ENCODE peak calls at places on chromosomes 16 and 17, in six cellular contexts. Z is thoracic aorta; A is body of pancreas; O is CD8-positive, alpha-beta memory T cell; Y is ascending aorta; H is CD8-positive, alpha-beta T cell. G is an unnamed sample.

GRCh38 chr17:76574166-76574565 is 11.5 kb downstream of the ST6GALNAC2 start:
- DNase-seq in Z (no peak), A (no peak), O (no peak), Y (no peak), H (no peak), G (no peak)

GRCh38 chr17:7825206-7825980 is 8.6 kb upstream of the KDM6B start:
- DNase-seq in Z (no peak), A (no peak), O (no peak), Y (no peak), H (no peak), G (no peak)

GRCh38 chr16:15829460-15829859 is 27.4 kb downstream of the MYH11 start:
- DNase-seq in Z (peak), A (no peak), O (no peak), Y (peak), H (no peak), G (no peak)

GRCh38 chr17:59752446-59752845 is 45.0 kb downstream of the VMP1 start:
- DNase-seq in Z (no peak), A (no peak), O (no peak), Y (no peak), H (no peak), G (no peak)

GRCh38 chr17:79945591-79946255 is 89.9 kb downstream of the TBC1D16 start:
- DNase-seq in Z (no peak), A (peak), O (no peak), Y (peak), H (no peak), G (no peak)

GRCh38 chr16:57764341-57765159 is 29.0 kb downstream of the KATNB1 start:
- DNase-seq in Z (no peak), A (no peak), O (peak), Y (no peak), H (no peak), G (peak)

GRCh38 chr16:22786691-22787090 is 27.3 kb upstream of the HS3ST2 start:
- DNase-seq in Z (no peak), A (no peak), O (no peak), Y (no peak), H (no peak), G (no peak)

GRCh38 chr17:57987582-57988300 is at the start of gene VEZF1:
- DNase-seq in Z (no peak), A (peak), O (peak), Y (peak), H (peak), G (no peak)

GRCh38 chr17:37698132-37698615 is 46.7 kb downstream of the HNF1B start:
- DNase-seq in Z (no peak), A (no peak), O (no peak), Y (no peak), H (no peak), G (no peak)

GRCh38 chr16:25823891-25824290 is 132.1 kb downstream of the HS3ST4 start:
- DNase-seq in Z (no peak), A (no peak), O (no peak), Y (no peak), H (no peak), G (no peak)

GRCh38 chr16:17784073-17784472 is 313.3 kb upstream of the XYLT1 start:
- DNase-seq in Z (no peak), A (no peak), O (no peak), Y (no peak), H (no peak), G (no peak)

GRCh38 chr16:11877374-11877773 is 26.0 kb upstream of the RSL1D1 start:
- DNase-seq in Z (no peak), A (no peak), O (no peak), Y (no peak), H (no peak), G (no peak)

GRCh38 chr16:48526058-48526957 is 83.7 kb downstream of the N4BP1 start:
- DNase-seq in Z (no peak), A (peak), O (no peak), Y (peak), H (no peak), G (no peak)

GRCh38 chr16:87806608-87807546 is 41.1 kb upstream of the KLHDC4 start:
- DNase-seq in Z (peak), A (peak), O (no peak), Y (peak), H (peak), G (peak)

GRCh38 chr17:67260051-67260987 is 15.3 kb upstream of the HELZ start:
- DNase-seq in Z (no peak), A (no peak), O (no peak), Y (peak), H (no peak), G (no peak)

GRCh38 chr17:18253187-18253884 is 5.2 kb downstream of the FLII start:
- DNase-seq in Z (no peak), A (no peak), O (no peak), Y (no peak), H (no peak), G (no peak)

GRCh38 chr16:11392041-11392581 is 46.9 kb downstream of the RMI2 start:
- DNase-seq in Z (no peak), A (no peak), O (no peak), Y (no peak), H (no peak), G (no peak)

GRCh38 chr17:82648761-82649474 is 674 bp upstream of the WDR45B start:
- DNase-seq in Z (no peak), A (peak), O (no peak), Y (peak), H (no peak), G (no peak)

GRCh38 chr16:67942200-67942509 is 1.8 kb downstream of the LCAT start:
- DNase-seq in Z (no peak), A (no peak), O (no peak), Y (no peak), H (peak), G (no peak)

GRCh38 chr17:49443862-49444261 is 29.2 kb upstream of the PHB1 start:
- DNase-seq in Z (no peak), A (no peak), O (no peak), Y (no peak), H (no peak), G (no peak)

GRCh38 chr16:85514601-85515318 is 98.4 kb upstream of the GSE1 start:
- DNase-seq in Z (peak), A (peak), O (no peak), Y (peak), H (no peak), G (peak)

GRCh38 chr16:20385844-20386832 is 18.4 kb downstream of the PDILT start:
- DNase-seq in Z (no peak), A (peak), O (peak), Y (peak), H (peak), G (no peak)

GRCh38 chr17:7927596-7927995 is 2.1 kb downstream of the KCNAB3 start:
- DNase-seq in Z (no peak), A (no peak), O (no peak), Y (no peak), H (no peak), G (no peak)

DNA sequence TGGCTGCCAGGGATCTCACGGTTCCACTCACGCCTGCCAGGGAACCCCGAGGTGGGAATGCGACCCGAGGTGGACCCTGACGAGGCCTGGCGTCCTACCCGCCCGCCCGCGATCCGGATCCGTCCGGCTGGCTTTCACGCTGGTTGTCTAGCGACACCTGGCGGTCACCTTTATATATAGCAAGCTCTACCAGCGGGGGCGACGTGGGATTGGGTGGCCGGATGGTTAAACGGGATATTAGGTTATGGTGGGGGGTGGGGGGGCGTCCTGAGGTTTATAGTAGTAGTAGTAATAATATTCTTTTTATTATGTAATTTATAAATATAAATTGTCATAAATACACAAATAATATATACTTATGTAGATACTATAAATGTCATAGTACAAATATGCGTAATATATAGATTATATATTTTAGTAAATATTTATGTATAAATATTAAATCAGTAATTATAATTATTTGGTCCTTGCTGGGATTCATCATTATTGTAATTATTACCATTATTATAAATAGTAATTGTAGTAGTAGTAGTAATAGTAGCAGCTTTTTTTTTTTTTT is 136.9 kb downstream of the KCNJ12 start:
- DNase-seq in Z (peak), A (peak), O (peak), Y (peak), H (peak), G (no peak)
- H3K4me3 ChIP-seq in Z (peak), A (no peak), O (no peak), Y (peak), H (no peak), G (no peak)

DNA sequence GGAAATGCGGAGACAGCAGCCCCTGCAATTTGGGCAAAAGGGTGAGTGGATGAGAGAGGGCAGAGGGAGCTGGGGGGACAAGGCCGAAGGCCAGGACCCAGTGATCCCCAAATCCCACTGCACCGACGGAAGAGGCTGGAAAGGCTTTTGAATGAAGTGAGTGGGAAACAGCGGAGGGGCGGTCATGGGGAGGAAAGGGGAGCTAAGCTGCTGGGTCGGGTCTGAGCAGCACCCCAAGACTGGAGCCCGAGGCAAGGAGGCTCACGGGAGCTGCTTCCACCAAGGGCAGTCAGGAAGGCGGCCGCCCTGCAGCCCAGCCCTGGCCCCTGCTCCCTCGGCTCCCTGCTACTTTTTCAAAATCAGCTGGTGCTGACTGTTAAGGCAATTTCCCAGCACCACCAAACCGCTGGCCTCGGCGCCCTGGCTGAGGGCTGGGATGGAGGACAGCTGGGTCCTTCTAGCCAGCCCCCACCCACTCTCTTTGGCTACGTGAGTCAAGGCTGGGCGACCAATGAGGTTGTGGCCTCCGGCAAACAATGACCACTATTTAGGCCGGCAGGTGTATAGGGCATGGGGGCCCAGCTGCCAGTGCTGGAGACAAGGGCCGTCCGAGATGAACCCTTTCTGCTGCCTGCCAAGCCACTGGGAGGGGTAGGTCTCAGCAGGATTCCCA is 509 bp downstream of the SERPINF1 start:
- DNase-seq in Z (no peak), A (no peak), O (no peak), Y (no peak), H (no peak), G (no peak)
- H3K4me3 ChIP-seq in Z (peak), A (no peak), O (no peak), Y (peak), H (no peak), G (no peak)

GRCh38 chr17:68601565-68602266 is 549 bp upstream of the FAM20A start:
- DNase-seq in Z (no peak), A (no peak), O (no peak), Y (no peak), H (no peak), G (no peak)
- H3K4me3 ChIP-seq in Z (peak), A (no peak), O (no peak), Y (peak), H (no peak), G (no peak)

GRCh38 chr16:897701-898100 is 73.1 kb downstream of the LMF1 start:
- DNase-seq in Z (no peak), A (no peak), O (no peak), Y (no peak), H (no peak), G (no peak)
- H3K4me3 ChIP-seq in Z (no peak), A (no peak), O (no peak), Y (no peak), H (no peak), G (no peak)

GRCh38 chr16:4052096-4052495 is 64.1 kb downstream of the ADCY9 start:
- DNase-seq in Z (no peak), A (no peak), O (no peak), Y (no peak), H (no peak), G (no peak)

GRCh38 chr16:4051591-4051990 is 64.7 kb downstream of the ADCY9 start:
- DNase-seq in Z (no peak), A (no peak), O (no peak), Y (no peak), H (no peak), G (no peak)

GRCh38 chr16:4052801-4053662 is 63.2 kb downstream of the ADCY9 start:
- DNase-seq in Z (no peak), A (peak), O (no peak), Y (no peak), H (no peak), G (no peak)

GRCh38 chr16:4049031-4049430 is 67.2 kb downstream of the ADCY9 start:
- DNase-seq in Z (no peak), A (no peak), O (no peak), Y (no peak), H (no peak), G (no peak)

GRCh38 chr16:4048481-4048880 is 67.8 kb downstream of the ADCY9 start:
- DNase-seq in Z (no peak), A (no peak), O (no peak), Y (peak), H (no peak), G (no peak)
- H3K4me3 ChIP-seq in Z (no peak), A (no peak), O (no peak), Y (no peak), H (no peak), G (no peak)

GRCh38 chr17:28347261-28347891 is 10.0 kb downstream of the POLDIP2 start:
- DNase-seq in Z (no peak), A (peak), O (no peak), Y (no peak), H (no peak), G (peak)

GRCh38 chr17:28346746-28347246 is 10.5 kb downstream of the POLDIP2 start:
- DNase-seq in Z (no peak), A (peak), O (no peak), Y (no peak), H (no peak), G (no peak)

GRCh38 chr17:28344435-28344901 is 8.9 kb downstream of the TNFAIP1 start:
- DNase-seq in Z (no peak), A (no peak), O (no peak), Y (no peak), H (no peak), G (no peak)

GRCh38 chr17:28345420-28346198 is 10.0 kb downstream of the TNFAIP1 start:
- DNase-seq in Z (no peak), A (peak), O (no peak), Y (no peak), H (no peak), G (no peak)

GRCh38 chr17:28346199-28346580 is 10.6 kb downstream of the TNFAIP1 start:
- DNase-seq in Z (no peak), A (no peak), O (no peak), Y (no peak), H (no peak), G (no peak)
- H3K4me3 ChIP-seq in Z (no peak), A (no peak), O (no peak), Y (no peak), H (no peak), G (no peak)

DNA sequence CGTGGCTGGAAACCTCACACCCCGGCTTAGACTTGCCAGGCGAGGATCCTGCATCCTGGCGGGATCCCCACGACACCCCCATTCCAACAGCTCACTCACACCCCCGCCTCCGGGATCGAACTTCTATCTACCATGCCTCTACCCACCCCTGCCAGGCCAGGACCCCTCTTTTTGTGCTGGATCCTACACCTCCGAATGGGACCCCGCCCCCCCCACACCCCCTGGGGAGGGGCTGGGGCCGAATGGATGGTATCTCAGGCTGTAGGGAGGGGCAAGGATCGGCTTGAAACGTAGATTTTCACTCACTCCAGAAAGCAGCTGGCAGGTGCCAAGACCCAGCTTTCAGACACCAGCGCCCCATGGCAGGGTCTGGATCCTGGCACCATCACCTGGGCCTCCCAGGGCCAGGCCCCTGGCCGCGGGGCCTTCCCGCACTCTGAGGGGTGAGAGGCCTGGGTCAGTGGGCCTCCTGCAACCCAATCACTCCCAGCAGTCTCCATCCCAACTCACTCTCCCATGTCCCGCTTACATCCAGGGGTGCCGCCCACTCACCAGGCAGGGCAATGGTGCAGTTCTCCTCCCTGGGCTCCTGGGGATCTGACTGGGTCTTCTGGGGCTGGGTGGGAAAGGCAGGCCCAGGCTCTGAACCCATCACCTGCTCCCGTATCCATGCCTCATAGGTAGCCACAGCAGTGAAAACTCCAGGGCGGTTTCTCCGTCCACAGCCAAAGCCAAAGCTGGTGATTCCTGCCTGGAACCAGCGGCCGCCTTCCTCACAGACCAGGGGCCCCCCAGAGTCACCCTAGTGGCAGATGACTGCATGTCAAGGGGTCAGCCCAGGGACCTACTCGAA is 6.6 kb downstream of the PRSS36 start:
- DNase-seq in Z (no peak), A (peak), O (no peak), Y (no peak), H (no peak), G (no peak)
- H3K4me3 ChIP-seq in Z (peak), A (no peak), O (peak), Y (peak), H (peak), G (no peak)

GRCh38 chr16:27550582-27550920 is 607 bp downstream of the KATNIP start:
- DNase-seq in Z (no peak), A (no peak), O (no peak), Y (no peak), H (no peak), G (no peak)

GRCh38 chr16:27558434-27558833 is 8.5 kb downstream of the KATNIP start:
- DNase-seq in Z (no peak), A (no peak), O (no peak), Y (no peak), H (no peak), G (no peak)

GRCh38 chr16:27551046-27551445 is 1.1 kb downstream of the KATNIP start:
- DNase-seq in Z (no peak), A (no peak), O (no peak), Y (no peak), H (no peak), G (no peak)

GRCh38 chr16:27561216-27561615 is 11.3 kb downstream of the KATNIP start:
- DNase-seq in Z (no peak), A (no peak), O (no peak), Y (no peak), H (no peak), G (no peak)

DNA sequence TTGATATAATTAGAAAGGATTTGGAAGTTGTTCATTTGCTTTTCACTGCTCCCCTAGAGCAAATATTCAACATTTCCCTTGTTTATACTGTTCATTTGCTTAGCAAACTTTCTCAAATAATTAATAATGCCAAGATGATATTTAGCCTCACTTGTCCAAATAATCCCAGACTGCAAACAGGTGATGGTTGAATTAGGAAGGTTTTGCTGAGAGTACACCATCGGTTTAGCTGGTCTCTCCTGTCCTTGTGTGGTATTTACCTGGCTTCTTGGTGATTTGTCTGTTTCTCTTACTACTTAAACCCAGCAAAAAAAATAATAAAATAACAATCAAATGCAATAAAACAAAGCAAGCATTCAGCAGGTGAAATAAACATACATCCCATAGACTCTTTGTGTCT is 6.5 kb downstream of the KATNIP start:
- DNase-seq in Z (no peak), A (no peak), O (no peak), Y (no peak), H (no peak), G (no peak)
- H3K4me3 ChIP-seq in Z (no peak), A (no peak), O (no peak), Y (no peak), H (no peak), G (no peak)

GRCh38 chr16:69326172-69326873 is 4.1 kb downstream of the PDF start:
- DNase-seq in Z (no peak), A (peak), O (no peak), Y (peak), H (no peak), G (no peak)

GRCh38 chr16:69329369-69330285 is 761 bp downstream of the PDF start:
- DNase-seq in Z (no peak), A (peak), O (peak), Y (peak), H (peak), G (no peak)

GRCh38 chr16:69325784-69326171 is 4.6 kb downstream of the PDF start:
- DNase-seq in Z (no peak), A (peak), O (no peak), Y (peak), H (no peak), G (no peak)

GRCh38 chr16:69328854-69329316 is 1.5 kb downstream of the PDF start:
- DNase-seq in Z (no peak), A (peak), O (no peak), Y (no peak), H (no peak), G (no peak)

DNA sequence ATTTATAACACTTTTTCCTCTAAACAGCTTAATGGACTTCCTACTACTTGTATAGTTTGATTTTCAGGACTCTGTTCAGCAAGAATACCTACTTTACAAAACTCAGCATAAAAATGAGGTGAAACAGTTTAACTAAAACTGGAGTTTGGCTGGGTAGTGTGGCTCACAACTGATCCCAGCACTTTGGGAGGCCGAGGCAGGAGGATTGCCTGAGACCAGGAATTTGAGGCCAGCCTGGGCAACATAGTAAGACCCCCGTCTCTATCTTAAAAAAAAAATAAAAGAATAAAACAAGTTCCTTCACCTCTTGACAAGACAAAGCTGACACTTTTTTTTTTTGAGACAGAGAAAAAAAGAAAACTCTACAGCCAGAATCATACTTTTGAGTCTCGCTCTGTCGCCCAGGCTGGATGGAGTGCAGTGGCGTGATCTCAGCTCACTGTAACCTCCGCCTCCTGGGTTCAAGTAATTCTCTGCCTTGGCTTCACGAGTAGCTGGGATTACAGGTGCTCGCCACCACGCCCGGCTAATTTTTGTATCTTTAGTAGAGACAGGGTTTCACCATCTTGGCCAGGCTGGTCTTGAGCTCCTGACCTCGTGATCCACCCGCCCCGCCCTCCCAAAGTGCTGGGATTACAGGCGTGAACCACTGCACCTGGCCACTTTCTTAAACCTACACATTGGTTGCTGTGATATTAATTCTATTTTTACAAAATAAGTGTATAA is 2.6 kb downstream of the PDF start:
- DNase-seq in Z (no peak), A (peak), O (no peak), Y (peak), H (no peak), G (no peak)
- H3K4me3 ChIP-seq in Z (no peak), A (no peak), O (no peak), Y (no peak), H (no peak), G (no peak)

G was measured in kidney epithelial cell.